ENCODE peak calls at places on chromosomes 16 and 17, in six cellular contexts. Q is activated CD4-positive, alpha-beta T cell treated with anti-CD3 and anti-CD28 coated beads for 36 hours; P is skeletal muscle cell; R is C1 segment of cervical spinal cord; T is breast epithelium; F is fibroblast of gingiva. O is an unnamed sample.
A peak's percentile ranks its signal among the peaks of the same experiment; 100 is the strongest.

GRCh38 chr17:44587339-44587738 is 30.1 kb downstream of the FZD2 start:
- DNase-seq in R (no peak), P (peak; percentile 57), Q (no peak), F (peak; percentile 55), T (no peak), O (no peak)

GRCh38 chr16:61277849-61278248 is 758.4 kb downstream of the CDH8 start:
- DNase-seq in Q (no peak), T (no peak), F (no peak), P (no peak), R (no peak), O (no peak)

GRCh38 chr17:4950075-4950756 is 703 bp upstream of the ENO3 start:
- DNase-seq in Q (peak; percentile 62), R (no peak), T (no peak), F (no peak), P (no peak), O (no peak)

GRCh38 chr17:74646231-74646630 is 22.7 kb upstream of the CD300E start:
- DNase-seq in Q (no peak), T (no peak), F (no peak), R (no peak), P (no peak), O (no peak)

GRCh38 chr17:42289863-42290165 is 1.5 kb downstream of the STAT5A start:
- DNase-seq in F (no peak), P (no peak), Q (peak; percentile 80), T (no peak), R (no peak), O (no peak)

GRCh38 chr17:64073771-64074703 is 53.6 kb upstream of the ICAM2 start:
- DNase-seq in Q (no peak), R (no peak), P (no peak), T (no peak), F (no peak), O (no peak)

GRCh38 chr17:75081611-75082540 is 5.9 kb upstream of the SLC16A5 start:
- DNase-seq in Q (no peak), T (no peak), P (no peak), F (no peak), R (no peak), O (no peak)

GRCh38 chr17:78875738-78876597 is 27.0 kb downstream of the CEP295NL start:
- DNase-seq in Q (no peak), T (no peak), R (no peak), F (no peak), P (no peak), O (no peak)

GRCh38 chr17:36546418-36547093 is 1.8 kb downstream of the GGNBP2 start:
- DNase-seq in P (no peak), Q (no peak), F (no peak), R (no peak), T (no peak), O (no peak)

GRCh38 chr17:7045492-7046126 is 1.7 kb upstream of the SLC16A11 start:
- DNase-seq in Q (peak; percentile 57), T (no peak), R (no peak), F (peak; percentile 67), P (peak; percentile 47), O (peak; percentile 73)

GRCh38 chr17:77717941-77718668 is 240.4 kb upstream of the TNRC6C start:
- DNase-seq in F (no peak), T (no peak), Q (no peak), R (no peak), P (no peak), O (no peak)

GRCh38 chr16:85279874-85280545 is 167.7 kb upstream of the CIBAR2 start:
- DNase-seq in Q (no peak), R (no peak), P (no peak), T (no peak), F (no peak), O (no peak)

GRCh38 chr16:27906883-27907282 is 156.6 kb downstream of the GSG1L start:
- DNase-seq in P (no peak), Q (no peak), F (no peak), T (no peak), R (no peak), O (no peak)

GRCh38 chr16:85755929-85756768 is 5.3 kb upstream of the C16orf74 start:
- DNase-seq in Q (no peak), F (no peak), P (no peak), R (no peak), T (no peak), O (no peak)

GRCh38 chr16:50844840-50845239 is 103.0 kb downstream of the CYLD start:
- DNase-seq in T (no peak), P (no peak), R (no peak), F (no peak), Q (no peak), O (no peak)

GRCh38 chr17:75853410-75853809 is 1.7 kb downstream of the WBP2 start:
- DNase-seq in Q (no peak), F (peak; percentile 59), R (no peak), T (peak; percentile 55), P (no peak), O (no peak)

GRCh38 chr16:1640261-1640956 is 28.2 kb downstream of the CRAMP1 start:
- DNase-seq in R (no peak), P (no peak), T (no peak), Q (no peak), F (no peak), O (no peak)

GRCh38 chr17:3659541-3660111 is 8.8 kb downstream of the TAX1BP3 start:
- DNase-seq in F (peak; percentile 88), R (peak; percentile 22), T (peak; percentile 37), P (peak; percentile 67), Q (no peak), O (no peak)

GRCh38 chr17:69430488-69430887 is 16.0 kb downstream of the MAP2K6 start:
- DNase-seq in Q (no peak), R (no peak), F (no peak), P (no peak), T (no peak), O (no peak)

GRCh38 chr17:81063488-81064093 is 28.6 kb downstream of the BAIAP2 start:
- DNase-seq in F (no peak), T (no peak), Q (no peak), R (no peak), P (no peak), O (no peak)

GRCh38 chr17:80650751-80651173 is 106.1 kb downstream of the RPTOR start:
- DNase-seq in F (no peak), T (no peak), R (no peak), Q (no peak), P (no peak), O (no peak)

O was measured in LNCaP clone FGC.